ENCODE peak calls at places on chromosomes 3 and 15, in four cellular contexts. Z is GM12891, U is left cardiac atrium, K is B cell. E is an unnamed sample.
A peak's percentile ranks its signal among the peaks of the same experiment; 100 is the strongest.

GRCh38 chr3:16377196-16377595 is 112.2 kb downstream of the OXNAD1 start:
- DNase-seq in U (no peak), Z (no peak), K (peak; percentile 55), E (no peak)

GRCh38 chr15:86178845-86179244 is 99.2 kb downstream of the AGBL1 start:
- DNase-seq in Z (no peak), U (no peak), K (no peak), E (no peak)

GRCh38 chr15:96359371-96359771 is 28.9 kb downstream of the NR2F2 start:
- DNase-seq in Z (no peak), U (no peak), K (no peak), E (no peak)

GRCh38 chr3:134681527-134681910 is 30.7 kb upstream of the KY start:
- DNase-seq in U (no peak), K (no peak), Z (no peak), E (no peak)

GRCh38 chr3:190862209-190863118 is at the start of gene GMNC:
- DNase-seq in Z (peak; percentile 8), K (peak; percentile 57), U (peak; percentile 90), E (no peak)

GRCh38 chr3:194423317-194423716 is 24.3 kb upstream of the GP5 start:
- DNase-seq in U (no peak), K (no peak), Z (no peak), E (peak; percentile 70)

GRCh38 chr3:87771338-87772059 is 287.3 kb downstream of the CGGBP1 start:
- DNase-seq in U (peak; percentile 20), Z (no peak), K (peak; percentile 49), E (no peak)

GRCh38 chr3:14369675-14370669 is 32.4 kb upstream of the SLC6A6 start:
- DNase-seq in Z (no peak), K (no peak), U (peak; percentile 40), E (peak; percentile 80)

GRCh38 chr15:39692464-39693327 is 89.9 kb downstream of the FSIP1 start:
- DNase-seq in Z (no peak), K (no peak), U (no peak), E (no peak)

GRCh38 chr15:99371180-99372103 is 120.2 kb downstream of the LRRC28 start:
- DNase-seq in K (peak; percentile 9), U (no peak), Z (no peak), E (no peak)

GRCh38 chr3:171495413-171495812 is 35.2 kb upstream of the TNIK start:
- DNase-seq in K (no peak), Z (no peak), U (no peak), E (no peak)

GRCh38 chr3:57803647-57804081 is 47.6 kb downstream of the SLMAP start:
- DNase-seq in U (no peak), Z (no peak), K (no peak), E (no peak)

GRCh38 chr15:77615472-77615871 is 17.2 kb downstream of the LINGO1 start:
- DNase-seq in K (no peak), Z (no peak), U (no peak), E (no peak)

GRCh38 chr15:52109559-52110451 is 2.8 kb downstream of the BCL2L10 start:
- DNase-seq in U (no peak), K (peak; percentile 30), Z (no peak), E (no peak)

GRCh38 chr3:129370248-129370964 is 58.0 kb downstream of the EFCAB12 start:
- DNase-seq in K (no peak), U (no peak), Z (no peak), E (no peak)

GRCh38 chr3:158456114-158456513 is 114.9 kb upstream of the MLF1 start:
- DNase-seq in K (no peak), Z (no peak), U (no peak), E (no peak)

E was measured in NCI-H2029 treated with DMSO at 0.1 percent for 48 hours.